ENCODE peak calls at places on chromosome 7, in seven cellular contexts. B is spleen, V is adrenal gland, W is tibial artery, E is H1, M is heart left ventricle, I is WERI-Rb-1. Z is an unnamed sample.

GRCh38 chr7:87833130-87833529 is 43.0 kb downstream of the SLC25A40 start:
- DNase-seq in B (no peak), V (no peak), W (no peak), E (no peak), M (no peak), I (no peak), Z (no peak)

GRCh38 chr7:39826166-39826565 is 123.9 kb upstream of the CDK13 start:
- DNase-seq in B (no peak), V (no peak), W (no peak), E (no peak), M (no peak), I (peak), Z (no peak)

GRCh38 chr7:50197547-50197946 is 104.5 kb upstream of the ZPBP start:
- DNase-seq in B (no peak), V (no peak), W (no peak), E (peak), M (no peak), I (peak), Z (no peak)

GRCh38 chr7:1043552-1044188 is 676 bp upstream of the GPR146 start:
- DNase-seq in B (peak), V (no peak), W (no peak), E (no peak), M (no peak), I (no peak), Z (no peak)

GRCh38 chr7:133300811-133301210 is 47.9 kb downstream of the EXOC4 start:
- DNase-seq in B (no peak), V (no peak), W (no peak), E (no peak), M (no peak), I (no peak), Z (no peak)

GRCh38 chr7:77651544-77652162 is 44.6 kb upstream of the RSBN1L start:
- DNase-seq in B (no peak), V (no peak), W (no peak), E (peak), M (no peak), I (peak), Z (peak)

GRCh38 chr7:13327669-13328068 is 640.2 kb downstream of the ARL4A start:
- DNase-seq in B (no peak), V (no peak), W (no peak), E (no peak), M (no peak), I (no peak), Z (no peak)

GRCh38 chr7:24574365-24574764 is 1.1 kb downstream of the PALS2 start:
- DNase-seq in B (no peak), V (no peak), W (no peak), E (no peak), M (no peak), I (no peak), Z (peak)

GRCh38 chr7:21547511-21547910 is 4.7 kb downstream of the DNAH11 start:
- DNase-seq in B (no peak), V (no peak), W (no peak), E (no peak), M (no peak), I (no peak), Z (no peak)

GRCh38 chr7:43528581-43529354 is 54.1 kb upstream of the STK17A start:
- DNase-seq in B (no peak), V (no peak), W (no peak), E (peak), M (no peak), I (no peak), Z (no peak)

GRCh38 chr7:22411977-22412693 is 55.2 kb upstream of the RAPGEF5 start:
- DNase-seq in B (no peak), V (no peak), W (no peak), E (no peak), M (no peak), I (no peak), Z (no peak)

GRCh38 chr7:83427929-83428328 is 221.0 kb downstream of the SEMA3E start:
- DNase-seq in B (no peak), V (no peak), W (no peak), E (no peak), M (no peak), I (no peak), Z (no peak)

GRCh38 chr7:1747004-1747801 is 77.1 kb downstream of the ELFN1 start:
- DNase-seq in B (no peak), V (no peak), W (no peak), E (no peak), M (no peak), I (no peak), Z (no peak)

GRCh38 chr7:97015279-97015678 is 9.4 kb downstream of the DLX5 start:
- DNase-seq in B (no peak), V (no peak), W (no peak), E (no peak), M (no peak), I (no peak), Z (no peak)

GRCh38 chr7:27122075-27122910 is 8.3 kb downstream of the HOXA4 start:
- DNase-seq in B (no peak), V (peak), W (no peak), E (peak), M (no peak), I (no peak), Z (no peak)

GRCh38 chr7:79376297-79377025 is 77.0 kb downstream of the MAGI2 start:
- DNase-seq in B (no peak), V (no peak), W (no peak), E (no peak), M (no peak), I (no peak), Z (no peak)

GRCh38 chr7:74006451-74007259 is 21.3 kb upstream of the ELN start:
- DNase-seq in B (no peak), V (no peak), W (no peak), E (no peak), M (no peak), I (no peak), Z (no peak)

GRCh38 chr7:104982773-104983619 is 31.0 kb upstream of the KMT2E start:
- DNase-seq in B (no peak), V (no peak), W (no peak), E (no peak), M (no peak), I (no peak), Z (no peak)

GRCh38 chr7:34530211-34530610 is 127.8 kb upstream of the NPSR1 start:
- DNase-seq in B (no peak), V (no peak), W (no peak), E (no peak), M (no peak), I (no peak), Z (no peak)

GRCh38 chr7:125567686-125568085 is 638.1 kb upstream of the POT1 start:
- DNase-seq in B (no peak), V (no peak), W (no peak), E (no peak), M (no peak), I (no peak), Z (no peak)

GRCh38 chr7:114214454-114214853 is 200.2 kb upstream of the FOXP2 start:
- DNase-seq in B (peak), V (no peak), W (no peak), E (no peak), M (no peak), I (no peak), Z (no peak)

GRCh38 chr7:114206688-114207087 is 207.9 kb upstream of the FOXP2 start:
- DNase-seq in B (no peak), V (no peak), W (no peak), E (no peak), M (no peak), I (no peak), Z (no peak)

GRCh38 chr7:114212753-114213439 is 201.7 kb upstream of the FOXP2 start:
- DNase-seq in B (no peak), V (no peak), W (no peak), E (no peak), M (no peak), I (no peak), Z (no peak)

GRCh38 chr7:114209968-114210367 is 204.6 kb upstream of the FOXP2 start:
- DNase-seq in B (no peak), V (no peak), W (no peak), E (no peak), M (no peak), I (no peak), Z (no peak)
- TF ChIP-seq CTCF in B (no peak), V (no peak), W (no peak), E (no peak), M (no peak), I (no peak), Z (no peak)

DNA sequence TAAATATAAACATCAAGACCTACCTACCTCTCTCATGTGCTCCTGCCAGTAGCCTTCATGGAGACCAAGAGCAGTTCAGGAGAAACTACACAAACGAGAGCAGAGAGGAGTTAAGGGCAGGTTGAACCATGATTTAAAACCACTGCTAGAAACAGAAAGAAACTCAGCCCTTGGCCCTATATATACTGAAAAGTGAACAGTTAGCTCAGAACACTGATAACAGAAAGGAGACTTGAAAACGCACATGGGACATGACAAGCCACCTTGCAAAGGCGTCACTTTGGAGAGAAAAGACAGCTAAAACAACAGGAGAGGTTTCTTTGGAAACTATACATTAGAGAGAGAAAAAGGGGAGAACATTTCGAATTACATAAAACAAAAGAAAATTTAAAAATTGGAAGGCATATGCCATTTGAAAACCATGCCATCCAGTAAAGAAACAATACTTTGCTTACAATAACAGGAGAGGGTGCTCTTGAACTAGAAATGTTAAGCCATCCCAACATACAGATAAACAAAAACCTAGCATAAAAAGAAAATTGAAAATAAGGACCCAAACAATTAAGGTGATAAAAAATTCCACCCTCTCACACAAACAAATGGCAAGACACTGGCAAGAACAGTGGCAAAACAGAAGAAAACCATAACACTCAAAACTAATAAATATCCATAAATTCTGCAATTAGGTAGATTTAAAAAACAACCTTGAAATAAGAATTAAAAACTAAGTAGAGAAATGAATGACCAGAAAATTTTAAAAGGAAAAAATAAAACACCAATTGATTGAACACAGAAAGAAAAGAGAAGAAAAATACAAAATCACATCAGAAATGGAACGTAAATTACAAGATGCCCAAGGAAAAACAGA is 232.7 kb downstream of the IMMP2L start:
- DNase-seq in B (no peak), V (no peak), W (no peak), E (no peak), M (no peak), I (no peak), Z (peak)
- TF ChIP-seq CTCF in B (no peak), V (no peak), W (no peak), E (no peak), M (no peak), I (no peak), Z (peak)

GRCh38 chr7:140656548-140657515 is 15.9 kb upstream of the ADCK2 start:
- DNase-seq in B (peak), V (no peak), W (peak), E (no peak), M (peak), I (no peak), Z (peak)

GRCh38 chr7:140659727-140660396 is 12.9 kb upstream of the ADCK2 start:
- DNase-seq in B (peak), V (no peak), W (peak), E (no peak), M (no peak), I (no peak), Z (peak)

GRCh38 chr7:140655511-140656408 is 15.1 kb upstream of the DENND2A start:
- DNase-seq in B (peak), V (no peak), W (peak), E (no peak), M (no peak), I (no peak), Z (no peak)

GRCh38 chr7:140661124-140661523 is 11.6 kb upstream of the ADCK2 start:
- DNase-seq in B (no peak), V (no peak), W (peak), E (no peak), M (no peak), I (no peak), Z (no peak)
- TF ChIP-seq CTCF in B (no peak), V (no peak), W (no peak), E (no peak), M (no peak), I (no peak), Z (peak)

GRCh38 chr7:99918959-99919813 is at the start of gene TRIM4:
- DNase-seq in B (peak), V (peak), W (peak), E (peak), M (peak), I (peak), Z (peak)
- TF ChIP-seq CTCF in B (peak), V (no peak), W (peak), E (no peak), M (peak), I (peak), Z (peak)

GRCh38 chr7:28536259-28536658 is 123.9 kb downstream of the CREB5 start:
- DNase-seq in B (no peak), V (no peak), W (no peak), E (peak), M (no peak), I (no peak), Z (peak)
- TF ChIP-seq CTCF in B (no peak), V (no peak), W (peak), E (peak), M (peak), I (no peak), Z (peak)